ENCODE peak calls at places on chromosomes 3 and 15, in ten cellular contexts. J, I, E, G, Y, S, C, H, Z and M are unnamed samples.

GRCh38 chr3:99240700-99241099 is 339.2 kb upstream of the DCBLD2 start:
- DNase-seq in C (no peak), G (no peak), E (no peak), I (no peak), H (no peak), J (no peak), Z (no peak), Y (no peak), S (no peak), M (no peak)

GRCh38 chr3:24740367-24740766 is 245.7 kb upstream of the THRB start:
- DNase-seq in Y (no peak), S (no peak), C (no peak), Z (no peak), H (no peak), G (no peak), J (no peak), I (no peak), E (no peak), M (no peak)

GRCh38 chr15:45143056-45143455 is 13.3 kb downstream of the DUOX1 start:
- DNase-seq in E (no peak), C (no peak), G (no peak), H (no peak), Z (no peak), I (no peak), S (no peak), Y (no peak), J (no peak), M (no peak)

GRCh38 chr15:70254186-70254974 is 156.7 kb upstream of the TLE3 start:
- DNase-seq in Y (no peak), S (no peak), E (no peak), G (no peak), Z (no peak), H (no peak), I (no peak), J (no peak), C (no peak), M (no peak)

GRCh38 chr15:82943176-82943575 is 9.3 kb downstream of the HOMER2 start:
- DNase-seq in H (no peak), S (no peak), C (no peak), J (no peak), E (no peak), Y (no peak), G (no peak), Z (no peak), I (peak), M (no peak)

GRCh38 chr3:189395825-189396224 is 224.1 kb downstream of the TPRG1 start:
- DNase-seq in J (no peak), Z (no peak), C (no peak), E (no peak), H (no peak), S (no peak), G (no peak), Y (no peak), I (no peak), M (no peak)

GRCh38 chr3:166190360-166190759 is 353.1 kb upstream of the BCHE start:
- DNase-seq in C (no peak), J (no peak), E (peak), H (no peak), Y (peak), I (peak), S (no peak), Z (no peak), G (no peak), M (no peak)

GRCh38 chr15:48796930-48797329 is 13.9 kb downstream of the CEP152 start:
- DNase-seq in E (no peak), C (no peak), H (no peak), Y (peak), G (no peak), J (no peak), S (no peak), Z (no peak), I (peak), M (no peak)

GRCh38 chr3:35389907-35390306 is 249.4 kb upstream of the ARPP21 start:
- DNase-seq in Y (no peak), S (no peak), I (no peak), Z (no peak), E (no peak), C (no peak), J (no peak), H (no peak), G (no peak), M (no peak)

GRCh38 chr3:94115482-94115881 is 52.6 kb downstream of the NSUN3 start:
- DNase-seq in Y (peak), J (no peak), C (no peak), E (peak), I (peak), H (no peak), S (peak), Z (peak), G (peak), M (no peak)

GRCh38 chr15:41872166-41872747 is 21.6 kb downstream of the SPTBN5 start:
- DNase-seq in E (no peak), Y (no peak), G (no peak), S (no peak), J (no peak), Z (no peak), I (peak), C (no peak), H (no peak), M (no peak)

GRCh38 chr15:55279746-55280351 is 9.8 kb downstream of the RAB27A start:
- DNase-seq in H (no peak), E (no peak), J (peak), C (no peak), S (no peak), I (peak), Y (peak), Z (no peak), G (peak), M (no peak)

GRCh38 chr3:38334142-38334541 is 12.4 kb upstream of the XYLB start:
- DNase-seq in C (no peak), G (no peak), J (no peak), H (no peak), E (no peak), Y (no peak), Z (no peak), I (no peak), S (no peak), M (no peak)